ENCODE peak calls at places on chromosome 22, in eight cellular contexts. E is erythroblast; I is activated effector memory CD4-positive, alpha-beta T cell treated with anti-CD3 and anti-CD28 coated beads, Interleukin-2, amount 50 U/mL, for 16 hours; O is Daoy; F is hepatic stellate cell; U is GM23338; D is ACHN; Z is NCI-H526 treated with DMSO at 0.1 percent for 48 hours. Y is an unnamed sample.

GRCh38 chr22:20013382-20013871 is 3.2 kb downstream of the ARVCF start:
- DNase-seq in E (peak), I (no peak), O (peak), F (peak), U (peak), D (peak), Z (no peak), Y (peak)

GRCh38 chr22:35301370-35301874 is 1.7 kb downstream of the TOM1 start:
- DNase-seq in E (peak), I (no peak), O (peak), F (no peak), U (peak), D (no peak), Z (no peak), Y (peak)

GRCh38 chr22:22684605-22685561 is 40.5 kb downstream of the GGTLC2 start:
- DNase-seq in E (no peak), I (peak), O (peak), F (no peak), U (peak), D (peak), Z (no peak), Y (peak)

GRCh38 chr22:46561435-46561905 is 24.1 kb upstream of the CELSR1 start:
- DNase-seq in E (no peak), I (no peak), O (peak), F (no peak), U (peak), D (peak), Z (no peak), Y (peak)

GRCh38 chr22:26432619-26433311 is 3.7 kb downstream of the ASPHD2 start:
- DNase-seq in E (no peak), I (no peak), O (no peak), F (no peak), U (no peak), D (no peak), Z (no peak), Y (no peak)

GRCh38 chr22:46728470-46728869 is 9.6 kb downstream of the CERK start:
- DNase-seq in E (no peak), I (no peak), O (no peak), F (no peak), U (no peak), D (no peak), Z (no peak), Y (no peak)

GRCh38 chr22:50730941-50731661 is 6.9 kb upstream of the ACR start:
- DNase-seq in E (no peak), I (peak), O (no peak), F (peak), U (peak), D (no peak), Z (no peak), Y (no peak)

GRCh38 chr22:32680277-32680676 is 121.2 kb upstream of the TIMP3 start:
- DNase-seq in E (no peak), I (no peak), O (no peak), F (no peak), U (no peak), D (no peak), Z (no peak), Y (no peak)

GRCh38 chr22:36081023-36081431 is 52.4 kb upstream of the RBFOX2 start:
- DNase-seq in E (no peak), I (peak), O (peak), F (peak), U (no peak), D (no peak), Z (no peak), Y (no peak)

GRCh38 chr22:24244144-24244787 is 616 bp downstream of the GGT5 start:
- DNase-seq in E (no peak), I (no peak), O (no peak), F (no peak), U (no peak), D (no peak), Z (no peak), Y (peak)

GRCh38 chr22:21829523-21829922 is 37.9 kb downstream of the MAPK1 start:
- DNase-seq in E (no peak), I (no peak), O (no peak), F (no peak), U (no peak), D (no peak), Z (no peak), Y (no peak)

GRCh38 chr22:23036684-23037428 is 33.5 kb upstream of the GNAZ start:
- DNase-seq in E (no peak), I (no peak), O (peak), F (no peak), U (no peak), D (no peak), Z (no peak), Y (peak)

GRCh38 chr22:32698926-32699619 is 102.4 kb upstream of the TIMP3 start:
- DNase-seq in E (no peak), I (no peak), O (no peak), F (no peak), U (no peak), D (no peak), Z (no peak), Y (no peak)

GRCh38 chr22:24937114-24937513 is 9.4 kb downstream of the LHFPL7 start:
- DNase-seq in E (no peak), I (no peak), O (peak), F (no peak), U (peak), D (peak), Z (no peak), Y (peak)

GRCh38 chr22:36467042-36467810 is 14.2 kb downstream of the TXN2 start:
- DNase-seq in E (no peak), I (no peak), O (peak), F (peak), U (no peak), D (peak), Z (no peak), Y (no peak)

GRCh38 chr22:36339171-36340065 is 48.3 kb downstream of the MYH9 start:
- DNase-seq in E (no peak), I (peak), O (peak), F (no peak), U (no peak), D (no peak), Z (no peak), Y (no peak)

GRCh38 chr22:38823076-38823475 is 20.8 kb downstream of the NPTXR start:
- DNase-seq in E (no peak), I (no peak), O (no peak), F (no peak), U (no peak), D (no peak), Z (no peak), Y (no peak)

GRCh38 chr22:21734540-21735197 is 925 bp downstream of the YPEL1 start:
- DNase-seq in E (no peak), I (no peak), O (no peak), F (no peak), U (no peak), D (no peak), Z (no peak), Y (peak)

GRCh38 chr22:37157516-37158289 is 8.0 kb upstream of the IL2RB start:
- DNase-seq in E (no peak), I (no peak), O (peak), F (no peak), U (no peak), D (no peak), Z (no peak), Y (no peak)

GRCh38 chr22:20464096-20464614 is 26.5 kb upstream of the SCARF2 start:
- DNase-seq in E (no peak), I (peak), O (no peak), F (no peak), U (no peak), D (no peak), Z (no peak), Y (no peak)

GRCh38 chr22:45885941-45886395 is 91.0 kb downstream of the WNT7B start:
- DNase-seq in E (no peak), I (peak), O (no peak), F (no peak), U (no peak), D (no peak), Z (no peak), Y (no peak)

GRCh38 chr22:44972363-44973083 is 37.3 kb downstream of the PHF21B start:
- DNase-seq in E (no peak), I (peak), O (peak), F (no peak), U (no peak), D (no peak), Z (no peak), Y (no peak)

GRCh38 chr22:31566484-31566883 is 70.1 kb downstream of the SFI1 start:
- DNase-seq in E (no peak), I (no peak), O (no peak), F (no peak), U (no peak), D (peak), Z (no peak), Y (no peak)

GRCh38 chr22:26690654-26691376 is 33.4 kb downstream of the MIAT start:
- DNase-seq in E (no peak), I (no peak), O (no peak), F (no peak), U (no peak), D (no peak), Z (no peak), Y (no peak)

GRCh38 chr22:44427506-44428470 is 70.2 kb downstream of the RTL6 start:
- DNase-seq in E (no peak), I (peak), O (no peak), F (no peak), U (no peak), D (no peak), Z (no peak), Y (no peak)

GRCh38 chr22:25193548-25193947 is 6.1 kb upstream of the CRYBB3 start:
- DNase-seq in E (no peak), I (no peak), O (no peak), F (no peak), U (peak), D (peak), Z (no peak), Y (peak)

GRCh38 chr22:42214625-42215415 is 55.6 kb downstream of the TCF20 start:
- DNase-seq in E (no peak), I (no peak), O (no peak), F (no peak), U (no peak), D (no peak), Z (no peak), Y (no peak)